ENCODE peak calls at places on chromosome 20, in six cellular contexts. E is fibroblast of the aortic adventitia, F is A549, W is AG04449, U is left lung, L is BJ. D is an unnamed sample.

GRCh38 chr20:56328861-56329260 is 29.9 kb upstream of the FAM210B start:
- DNase-seq in W (no peak), F (no peak), U (no peak), E (peak), L (no peak), D (no peak)

GRCh38 chr20:481167-481566 is 18.8 kb upstream of the TBC1D20 start:
- DNase-seq in L (no peak), U (no peak), F (no peak), E (no peak), W (no peak), D (no peak)

GRCh38 chr20:10304474-10305046 is 85.9 kb downstream of the SNAP25 start:
- DNase-seq in L (no peak), E (no peak), F (no peak), U (no peak), W (no peak), D (no peak)

GRCh38 chr20:41540916-41541315 is 77.3 kb downstream of the CHD6 start:
- DNase-seq in F (no peak), W (no peak), L (peak), E (peak), U (no peak), D (no peak)

GRCh38 chr20:20367681-20368413 is at the start of gene INSM1:
- DNase-seq in L (no peak), F (no peak), U (no peak), W (no peak), E (no peak), D (peak)

GRCh38 chr20:20894280-20894679 is 181.8 kb upstream of the RALGAPA2 start:
- DNase-seq in U (no peak), W (no peak), E (no peak), L (no peak), F (no peak), D (no peak)

GRCh38 chr20:20843982-20844381 is 131.5 kb upstream of the RALGAPA2 start:
- DNase-seq in L (no peak), U (no peak), E (no peak), W (no peak), F (no peak), D (no peak)

GRCh38 chr20:1338096-1338495 is 9.2 kb upstream of the SDCBP2 start:
- DNase-seq in U (no peak), L (no peak), E (no peak), F (no peak), W (no peak), D (no peak)

GRCh38 chr20:641516-641913 is 11.5 kb downstream of the SRXN1 start:
- DNase-seq in U (no peak), L (no peak), W (no peak), F (peak), E (no peak), D (no peak)

GRCh38 chr20:63125893-63126601 is 89.9 kb downstream of the YTHDF1 start:
- DNase-seq in E (no peak), L (no peak), W (no peak), U (peak), F (no peak), D (no peak)

GRCh38 chr20:62634330-62634967 is 7.9 kb upstream of the SLCO4A1 start:
- DNase-seq in F (no peak), W (no peak), U (no peak), E (no peak), L (no peak), D (no peak)

GRCh38 chr20:19254086-19254821 is 41.8 kb downstream of the SLC24A3 start:
- DNase-seq in L (peak), E (no peak), U (no peak), F (no peak), W (no peak), D (no peak)

GRCh38 chr20:43983359-43983758 is 68.7 kb downstream of the TOX2 start:
- DNase-seq in L (no peak), F (no peak), U (no peak), W (no peak), E (no peak), D (no peak)

GRCh38 chr20:53797085-53797484 is 203.4 kb upstream of the ZNF217 start:
- DNase-seq in E (no peak), U (no peak), L (no peak), F (no peak), W (no peak), D (no peak)

GRCh38 chr20:3084986-3085360 is 449 bp upstream of the AVP start:
- DNase-seq in E (no peak), W (no peak), U (no peak), F (no peak), L (no peak), D (no peak)

GRCh38 chr20:53867741-53868351 is 202.5 kb downstream of the BCAS1 start:
- DNase-seq in W (no peak), E (no peak), F (no peak), L (no peak), U (no peak), D (no peak)

GRCh38 chr20:44621325-44621724 is 30.2 kb downstream of the ADA start:
- DNase-seq in E (no peak), L (no peak), U (no peak), W (no peak), F (no peak), D (no peak)

GRCh38 chr20:8661229-8662023 is 407.5 kb upstream of the PLCB4 start:
- DNase-seq in E (no peak), W (no peak), L (no peak), F (no peak), U (no peak), D (no peak)

GRCh38 chr20:3751664-3752385 is 15.7 kb downstream of the ADISSP start:
- DNase-seq in F (no peak), E (no peak), W (no peak), L (no peak), U (peak), D (no peak)

GRCh38 chr20:31560900-31561598 is 44.0 kb upstream of the ID1 start:
- DNase-seq in E (peak), W (peak), U (no peak), F (peak), L (peak), D (no peak)

GRCh38 chr20:38305541-38305940 is 1.6 kb downstream of the BPI start:
- DNase-seq in F (no peak), L (no peak), W (no peak), U (no peak), E (no peak), D (no peak)

GRCh38 chr20:63183422-63184146 is 32.3 kb downstream of the YTHDF1 start:
- DNase-seq in U (no peak), W (no peak), F (peak), E (peak), L (no peak), D (peak)

GRCh38 chr20:24769878-24770627 is 179.0 kb upstream of the CST7 start:
- DNase-seq in W (no peak), E (no peak), U (peak), F (no peak), L (no peak), D (no peak)

GRCh38 chr20:7667194-7667593 is 273.1 kb downstream of the HAO1 start:
- DNase-seq in U (no peak), W (no peak), E (peak), F (no peak), L (no peak), D (no peak)

GRCh38 chr20:48601798-48602197 is 226.0 kb downstream of the PREX1 start:
- DNase-seq in E (no peak), W (no peak), L (no peak), F (no peak), U (no peak), D (no peak)

GRCh38 chr20:35225319-35226125 is 968 bp upstream of the MMP24 start:
- DNase-seq in W (no peak), L (no peak), U (no peak), F (no peak), E (no peak), D (no peak)

GRCh38 chr20:51269671-51270070 is 246.8 kb upstream of the KCNG1 start:
- DNase-seq in F (no peak), L (no peak), U (no peak), W (no peak), E (no peak), D (no peak)

GRCh38 chr20:51262240-51262639 is 239.3 kb upstream of the KCNG1 start:
- DNase-seq in U (no peak), W (no peak), F (no peak), L (no peak), E (no peak), D (no peak)

GRCh38 chr20:51267679-51268078 is 244.8 kb upstream of the KCNG1 start:
- DNase-seq in L (no peak), U (no peak), W (no peak), E (no peak), F (no peak), D (no peak)

GRCh38 chr20:51266353-51266752 is 243.4 kb upstream of the KCNG1 start:
- DNase-seq in U (no peak), L (no peak), F (no peak), W (no peak), E (no peak), D (no peak)

GRCh38 chr20:51265366-51265765 is 242.5 kb upstream of the KCNG1 start:
- DNase-seq in F (no peak), E (no peak), U (no peak), L (no peak), W (no peak), D (no peak)
- TF ChIP-seq CTCF in F (no peak), E (no peak), U (no peak), L (no peak), W (no peak), D (no peak)

GRCh38 chr20:33667245-33668086 is 723 bp downstream of the ACTL10 start:
- DNase-seq in W (no peak), E (peak), F (no peak), L (no peak), U (no peak), D (no peak)

GRCh38 chr20:33669224-33669623 is 2.5 kb downstream of the ACTL10 start:
- DNase-seq in W (no peak), E (no peak), U (no peak), F (no peak), L (no peak), D (no peak)

GRCh38 chr20:33669873-33670640 is 3.3 kb downstream of the ACTL10 start:
- DNase-seq in L (no peak), U (no peak), W (no peak), F (no peak), E (no peak), D (no peak)

GRCh38 chr20:33668087-33668790 is 1.5 kb downstream of the ACTL10 start:
- DNase-seq in U (peak), W (no peak), F (peak), L (no peak), E (no peak), D (peak)

DNA sequence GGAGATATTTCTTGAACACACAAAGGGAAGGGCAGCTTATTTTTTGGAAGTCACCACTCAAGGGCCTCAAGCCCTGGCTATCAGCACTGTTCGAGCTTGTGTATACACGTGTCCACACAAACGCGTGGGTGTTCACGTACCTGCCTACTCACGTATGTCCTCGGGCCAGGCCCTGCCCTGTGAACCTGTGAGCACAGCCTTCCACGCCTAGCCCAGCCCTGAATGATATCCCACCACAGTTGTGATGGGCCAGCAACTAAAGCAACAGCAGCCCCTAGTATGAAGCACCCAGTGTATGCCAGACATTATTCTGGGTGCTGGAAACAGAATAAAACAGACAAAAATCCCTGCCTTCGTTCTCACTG is 2.0 kb downstream of the ACTL10 start:
- DNase-seq in F (no peak), W (no peak), U (no peak), E (no peak), L (no peak), D (no peak)
- TF ChIP-seq CTCF in F (no peak), W (no peak), U (no peak), E (no peak), L (no peak), D (no peak)

GRCh38 chr20:32664352-32665159 is 9.2 kb downstream of the C20orf203 start:
- DNase-seq in F (no peak), W (no peak), U (no peak), L (no peak), E (no peak), D (no peak)

GRCh38 chr20:32667030-32667429 is 6.7 kb downstream of the C20orf203 start:
- DNase-seq in U (no peak), E (no peak), F (no peak), L (no peak), W (no peak), D (no peak)

GRCh38 chr20:32660661-32661060 is 13.1 kb downstream of the C20orf203 start:
- DNase-seq in U (no peak), E (no peak), W (no peak), L (no peak), F (no peak), D (no peak)

GRCh38 chr20:32663704-32664351 is 9.9 kb downstream of the C20orf203 start:
- DNase-seq in E (no peak), L (no peak), F (no peak), W (no peak), U (no peak), D (no peak)

DNA sequence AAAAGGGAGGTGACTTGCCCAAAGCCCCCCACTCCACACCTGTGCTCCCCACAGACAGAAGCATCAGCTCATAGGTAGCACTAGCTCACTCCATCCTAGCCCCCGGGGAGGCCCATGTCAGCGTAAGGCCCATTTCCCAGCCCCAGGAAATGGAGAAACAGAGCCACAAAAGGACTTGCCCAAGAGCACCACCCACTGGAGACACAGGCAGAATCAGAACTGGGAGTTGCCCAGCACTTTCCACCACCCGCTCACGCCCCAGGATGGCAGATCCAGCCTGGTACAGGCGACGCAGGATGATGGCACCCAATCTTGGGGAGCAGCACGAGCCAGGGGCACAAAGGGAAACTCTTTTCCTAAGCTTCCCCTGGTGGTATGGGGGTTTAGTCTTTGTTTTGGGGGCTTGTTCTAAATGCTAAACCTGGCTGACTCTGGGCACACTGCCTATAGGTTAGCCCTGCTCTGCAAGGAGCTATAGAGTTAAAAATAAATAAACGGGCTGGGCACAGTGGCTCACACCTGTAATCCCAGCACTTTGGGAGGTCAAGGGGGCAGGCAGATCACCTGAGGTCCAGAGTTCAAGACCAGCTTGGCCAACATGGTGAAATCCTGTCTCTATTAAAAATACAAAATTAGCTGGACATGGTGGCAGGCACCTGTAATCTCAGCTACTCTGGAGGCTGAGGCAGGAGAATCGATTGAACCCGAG is 11.8 kb downstream of the C20orf203 start:
- DNase-seq in E (no peak), W (no peak), L (no peak), F (no peak), U (no peak), D (no peak)
- TF ChIP-seq CTCF in E (no peak), W (no peak), L (no peak), F (no peak), U (no peak), D (no peak)

GRCh38 chr20:36997121-36997520 is 45.6 kb upstream of the SAMHD1 start:
- DNase-seq in U (no peak), W (no peak), L (no peak), F (no peak), E (no peak), D (no peak)
- TF ChIP-seq CTCF in U (no peak), W (no peak), L (no peak), F (no peak), E (no peak), D (no peak)

GRCh38 chr20:13800728-13801134 is 15.9 kb downstream of the NDUFAF5 start:
- DNase-seq in F (no peak), U (peak), E (peak), L (peak), W (peak), D (no peak)
- TF ChIP-seq CTCF in F (no peak), U (no peak), E (no peak), L (no peak), W (no peak), D (no peak)

GRCh38 chr20:59948828-59949720 is 8.9 kb downstream of the FAM217B start:
- DNase-seq in U (no peak), L (no peak), F (no peak), E (peak), W (no peak), D (no peak)
- TF ChIP-seq CTCF in U (peak), L (peak), F (peak), E (peak), W (peak), D (peak)

D was measured in GM13977.